ENCODE peak calls at places on chromosomes 5 and 9, in nine cellular contexts. S is IMR-90, V is prostate gland, O is endothelial cell of umbilical vein, D is heart left ventricle, M is K562, L is lower leg skin, W is tibial nerve, H is GM12891. K is an unnamed sample.
A peak's percentile ranks its signal among the peaks of the same experiment; 100 is the strongest.

GRCh38 chr5:79464695-79465332 is 49.1 kb downstream of the HOMER1 start:
- DNase-seq in O (peak; percentile 38), D (no peak), H (peak; percentile 15), V (no peak), W (no peak), L (no peak), S (peak; percentile 53), M (peak; percentile 16), K (peak; percentile 60)

GRCh38 chr5:109563189-109563588 is 126.5 kb upstream of the MAN2A1 start:
- DNase-seq in W (no peak), H (no peak), M (no peak), L (no peak), V (no peak), S (no peak), O (no peak), D (no peak), K (no peak)

GRCh38 chr5:17189381-17190036 is 27.9 kb upstream of the BASP1 start:
- DNase-seq in O (peak; percentile 91), L (peak; percentile 69), W (peak; percentile 73), D (peak; percentile 78), H (no peak), M (peak; percentile 83), V (peak; percentile 65), S (peak; percentile 86), K (peak; percentile 67)

GRCh38 chr5:66364186-66364585 is 220.1 kb downstream of the SREK1 start:
- DNase-seq in L (no peak), D (no peak), M (no peak), W (no peak), H (no peak), V (no peak), S (no peak), O (no peak), K (no peak)

GRCh38 chr5:66362021-66362420 is 217.9 kb downstream of the SREK1 start:
- DNase-seq in H (no peak), V (no peak), S (no peak), L (no peak), W (no peak), O (no peak), M (no peak), D (no peak), K (no peak)

GRCh38 chr9:7094576-7094975 is 336.8 kb downstream of the KDM4C start:
- DNase-seq in D (no peak), S (no peak), M (no peak), H (no peak), L (no peak), O (peak; percentile 6), W (no peak), V (no peak), K (no peak)

GRCh38 chr5:72015103-72015548 is 92.1 kb upstream of the MAP1B start:
- DNase-seq in D (peak; percentile 79), S (peak; percentile 56), L (no peak), M (peak; percentile 44), O (no peak), V (no peak), W (no peak), H (no peak), K (no peak)

GRCh38 chr5:172771439-172772111 is 580 bp upstream of the DUSP1 start:
- DNase-seq in O (no peak), D (no peak), H (no peak), V (no peak), W (no peak), M (peak; percentile 44), S (no peak), L (no peak), K (peak; percentile 87)

GRCh38 chr9:15525958-15526357 is 15.2 kb upstream of the PSIP1 start:
- DNase-seq in L (no peak), W (no peak), D (no peak), O (no peak), M (no peak), H (no peak), V (no peak), S (no peak), K (no peak)

GRCh38 chr5:38167562-38167996 is 90.8 kb upstream of the EGFLAM start:
- DNase-seq in M (no peak), D (peak; percentile 47), H (no peak), L (no peak), V (peak; percentile 77), O (no peak), S (no peak), W (no peak), K (no peak)

GRCh38 chr9:86494644-86495081 is 140.5 kb upstream of the TUT7 start:
- DNase-seq in O (no peak), D (no peak), W (no peak), L (no peak), M (no peak), S (peak; percentile 80), H (no peak), V (no peak), K (no peak)

GRCh38 chr5:135246923-135247795 is 151.9 kb downstream of the MACROH2A1 start:
- DNase-seq in H (no peak), M (peak; percentile 76), S (peak; percentile 98), L (peak; percentile 12), W (no peak), D (no peak), O (peak; percentile 90), V (no peak), K (peak; percentile 29)

GRCh38 chr5:61132559-61132958 is 29.7 kb downstream of the SMIM15 start:
- DNase-seq in L (no peak), W (no peak), M (no peak), O (no peak), D (no peak), H (no peak), S (peak; percentile 38), V (no peak), K (peak; percentile 3)

GRCh38 chr9:99576002-99576401 is 245.7 kb upstream of the NR4A3 start:
- DNase-seq in O (no peak), H (no peak), L (no peak), D (no peak), M (peak; percentile 32), V (no peak), W (no peak), S (no peak), K (no peak)

GRCh38 chr5:79992891-79993290 is 1.8 kb upstream of the MTX3 start:
- DNase-seq in D (no peak), S (peak; percentile 55), M (no peak), O (no peak), L (no peak), H (no peak), W (no peak), V (no peak), K (no peak)

GRCh38 chr5:176548967-176549444 is at the start of gene CDHR2:
- DNase-seq in V (no peak), O (no peak), H (no peak), W (no peak), L (no peak), D (no peak), M (no peak), S (no peak), K (no peak)
- TF ChIP-seq POLR2A in V (no peak), O (no peak), H (no peak), W (no peak), L (no peak), D (no peak), M (no peak), S (no peak), K (no peak)

GRCh38 chr9:125706661-125707539 is at the start of gene MAPKAP1:
- DNase-seq in D (peak; percentile 99), M (peak; percentile 97), S (peak; percentile 95), W (peak; percentile 88), O (peak; percentile 95), H (peak; percentile 93), L (peak; percentile 94), V (peak; percentile 93), K (peak; percentile 93)
- TF ChIP-seq POLR2A in D (no peak), M (peak; percentile 94), S (peak; percentile 84), W (peak; percentile 10), O (peak; percentile 82), H (peak; percentile 88), L (no peak), V (peak; percentile 58), K (peak; percentile 82)

GRCh38 chr5:179485845-179486575 is 64.3 kb upstream of the RUFY1 start:
- DNase-seq in S (peak; percentile 15), O (no peak), M (no peak), L (no peak), D (no peak), V (no peak), H (no peak), W (no peak), K (no peak)

GRCh38 chr5:179486596-179487051 is 63.7 kb upstream of the RUFY1 start:
- DNase-seq in W (no peak), L (no peak), V (no peak), O (no peak), S (peak; percentile 65), M (no peak), D (no peak), H (no peak), K (no peak)

GRCh38 chr5:179484201-179484600 is 66.2 kb upstream of the RUFY1 start:
- DNase-seq in W (no peak), V (no peak), S (no peak), D (no peak), O (no peak), H (no peak), L (no peak), M (no peak), K (no peak)

GRCh38 chr5:179487145-179487544 is 63.2 kb upstream of the RUFY1 start:
- DNase-seq in L (no peak), D (no peak), O (no peak), H (no peak), M (no peak), W (no peak), V (no peak), S (no peak), K (no peak)

DNA sequence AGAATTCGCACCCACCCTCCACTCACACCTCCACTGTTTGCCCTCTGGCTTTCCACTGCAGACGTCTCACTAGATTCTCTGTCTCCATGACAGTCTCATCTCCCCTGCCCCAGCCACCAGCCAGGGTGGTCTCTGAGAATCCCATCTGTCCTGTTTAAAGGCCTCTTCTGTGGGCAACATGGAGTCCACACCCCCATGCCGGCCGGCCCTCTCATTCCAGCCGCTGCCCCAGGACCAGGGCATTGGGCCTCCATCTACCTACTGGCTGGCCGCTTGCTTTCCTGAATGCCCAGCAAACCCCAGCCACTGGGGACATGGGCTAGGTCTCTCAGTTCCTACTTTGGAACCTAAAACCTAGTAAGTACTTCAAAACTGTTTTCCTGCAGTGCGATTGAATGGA is 65.6 kb upstream of the RUFY1 start:
- DNase-seq in M (no peak), O (no peak), V (no peak), W (no peak), L (no peak), D (no peak), H (no peak), S (no peak), K (no peak)
- TF ChIP-seq POLR2A in M (no peak), O (no peak), V (no peak), W (no peak), L (no peak), D (no peak), H (no peak), S (no peak), K (no peak)

DNA sequence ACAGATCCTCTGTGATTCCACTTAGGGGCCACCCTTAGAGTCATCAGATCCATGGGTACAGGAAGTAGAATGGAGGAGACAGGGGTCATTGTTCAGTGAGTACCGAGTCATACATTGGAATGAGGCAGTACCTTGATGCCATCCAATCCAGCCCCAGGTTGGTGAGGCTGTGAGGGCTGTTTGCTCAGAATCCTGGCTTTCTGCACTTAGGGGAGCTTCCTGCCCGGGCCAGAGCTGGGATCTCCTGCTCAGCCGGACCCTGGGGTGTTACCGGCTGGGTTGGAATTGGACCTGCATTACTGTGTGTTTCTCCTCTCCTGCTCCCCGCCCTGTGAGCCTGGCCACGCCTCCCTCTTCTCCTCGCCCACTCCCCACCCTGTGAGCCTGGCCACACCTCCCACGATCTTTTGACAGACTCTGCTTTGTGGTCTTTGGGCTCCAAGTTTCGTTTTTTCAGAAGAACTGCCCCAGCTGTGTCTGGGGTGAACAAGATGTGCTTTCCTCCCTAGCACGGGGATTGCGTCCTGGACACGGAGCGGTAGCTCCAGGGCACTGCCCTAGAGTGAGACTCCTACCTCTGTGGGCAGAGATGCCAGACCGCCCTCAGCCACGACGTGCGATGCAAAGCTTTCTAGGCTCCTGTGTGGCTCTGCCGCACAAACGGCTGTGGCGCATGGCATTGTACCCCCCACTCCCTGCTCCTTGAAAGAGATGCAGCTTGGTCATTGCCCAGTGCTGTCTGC is 15.4 kb downstream of the TRAF2 start:
- DNase-seq in O (peak; percentile 30), W (no peak), D (no peak), S (peak; percentile 45), H (peak; percentile 66), L (peak; percentile 31), M (no peak), V (peak; percentile 47), K (no peak)
- TF ChIP-seq POLR2A in O (no peak), W (no peak), D (no peak), S (no peak), H (no peak), L (no peak), M (no peak), V (peak; percentile 55), K (no peak)

K was measured in erythroblast.